ENCODE peak calls at places on chromosomes 6 and 20, in six cellular contexts. O, K, T, G, Y and I are unnamed samples.

GRCh38 chr6:53441761-53442160 is 93.0 kb upstream of the ELOVL5 start:
- DNase-seq in O (peak), K (no peak), T (no peak), G (no peak), Y (no peak), I (no peak)

GRCh38 chr6:20542927-20543602 is 8.8 kb downstream of the CDKAL1 start:
- DNase-seq in O (peak), K (no peak), T (no peak), G (no peak), Y (peak), I (no peak)

GRCh38 chr6:163759542-163759941 is 345.0 kb downstream of the QKI start:
- DNase-seq in O (no peak), K (no peak), T (no peak), G (no peak), Y (no peak), I (no peak)

GRCh38 chr6:133128191-133128590 is 113.0 kb upstream of the EYA4 start:
- DNase-seq in O (peak), K (no peak), T (peak), G (no peak), Y (no peak), I (no peak)

GRCh38 chr6:36781669-36782068 is 57.6 kb downstream of the CPNE5 start:
- DNase-seq in O (no peak), K (no peak), T (no peak), G (no peak), Y (peak), I (no peak)

GRCh38 chr6:165649152-165649551 is 13.9 kb downstream of the PDE10A start:
- DNase-seq in O (no peak), K (no peak), T (no peak), G (no peak), Y (no peak), I (no peak)

GRCh38 chr20:43923322-43923721 is 8.7 kb downstream of the TOX2 start:
- DNase-seq in O (no peak), K (no peak), T (no peak), G (no peak), Y (no peak), I (no peak)

GRCh38 chr20:3031524-3032147 is 11.8 kb upstream of the GNRH2 start:
- DNase-seq in O (no peak), K (no peak), T (no peak), G (no peak), Y (no peak), I (no peak)

GRCh38 chr6:125787791-125788190 is 3.0 kb upstream of the NCOA7 start:
- DNase-seq in O (no peak), K (no peak), T (no peak), G (no peak), Y (no peak), I (peak)

GRCh38 chr6:48570656-48571055 is 459.7 kb upstream of the PTCHD4 start:
- DNase-seq in O (no peak), K (no peak), T (no peak), G (no peak), Y (no peak), I (no peak)

GRCh38 chr20:6559791-6560190 is 207.7 kb upstream of the BMP2 start:
- DNase-seq in O (no peak), K (no peak), T (no peak), G (no peak), Y (no peak), I (no peak)

GRCh38 chr6:38773338-38773737 is 58.2 kb downstream of the DNAH8 start:
- DNase-seq in O (no peak), K (no peak), T (peak), G (no peak), Y (peak), I (peak)

GRCh38 chr6:157763129-157763893 is 59.7 kb upstream of the SNX9 start:
- DNase-seq in O (no peak), K (peak), T (no peak), G (no peak), Y (no peak), I (no peak)

GRCh38 chr6:157106487-157106886 is 216.8 kb downstream of the TMEM242 start:
- DNase-seq in O (peak), K (no peak), T (no peak), G (peak), Y (no peak), I (no peak)

GRCh38 chr6:168027521-168027920 is 30.1 kb downstream of the KIF25 start:
- DNase-seq in O (no peak), K (no peak), T (no peak), G (no peak), Y (no peak), I (no peak)

GRCh38 chr6:13710552-13711383 is 867 bp downstream of the RANBP9 start:
- DNase-seq in O (no peak), K (peak), T (peak), G (peak), Y (peak), I (peak)

GRCh38 chr6:113649276-113649675 is 207.9 kb upstream of the MARCKS start:
- DNase-seq in O (peak), K (no peak), T (no peak), G (no peak), Y (no peak), I (no peak)

GRCh38 chr6:74596586-74596985 is 609.3 kb downstream of the COL12A1 start:
- DNase-seq in O (no peak), K (no peak), T (no peak), G (no peak), Y (no peak), I (no peak)

GRCh38 chr6:33187809-33188208 is 4.5 kb downstream of the COL11A2 start:
- DNase-seq in O (no peak), K (no peak), T (no peak), G (no peak), Y (no peak), I (no peak)

GRCh38 chr6:39530201-39530759 is 194.9 kb downstream of the KIF6 start:
- DNase-seq in O (no peak), K (no peak), T (no peak), G (no peak), Y (peak), I (no peak)